ENCODE peak calls at places on chromosome 12, in ten cellular contexts. C is activated T-helper 1 cell treated with anti-CD3 and anti-CD28 coated beads, Interleukin-2, amount 50 U/mL, for 16 hours; Z is neural crest cell; A is foreskin fibroblast; F is upper lobe of right lung; G is HS-27A; N is naive thymus-derived CD8-positive, alpha-beta T cell; E is cardiac septum; W is NCI-H2029 treated with DMSO at 0.1 percent for 48 hours; U is AG10803. B is an unnamed sample.

GRCh38 chr12:129696952-129697351 is 206.9 kb downstream of the TMEM132D start:
- DNase-seq in F (no peak), Z (no peak), A (no peak), U (peak), C (no peak), W (no peak), N (no peak), E (no peak), G (no peak), B (no peak)

GRCh38 chr12:115132145-115132544 is 448.2 kb upstream of the TBX3 start:
- DNase-seq in C (no peak), F (no peak), U (peak), E (no peak), N (no peak), W (no peak), A (peak), G (no peak), Z (no peak), B (no peak)

GRCh38 chr12:75936525-75937450 is 94.8 kb downstream of the PHLDA1 start:
- DNase-seq in U (no peak), C (no peak), F (no peak), E (no peak), W (no peak), A (no peak), N (no peak), G (no peak), Z (no peak), B (no peak)

GRCh38 chr12:31362759-31363415 is 36.9 kb upstream of the SINHCAF start:
- DNase-seq in C (no peak), G (no peak), W (no peak), F (no peak), U (no peak), E (no peak), N (no peak), A (no peak), Z (no peak), B (peak)

GRCh38 chr12:7937867-7938506 is 2.0 kb upstream of the SLC2A3 start:
- DNase-seq in W (peak), Z (no peak), N (no peak), C (no peak), G (no peak), U (no peak), E (no peak), F (no peak), A (peak), B (peak)

GRCh38 chr12:101078881-101079280 is 131.2 kb downstream of the SLC5A8 start:
- DNase-seq in Z (no peak), F (no peak), G (no peak), E (no peak), W (no peak), U (no peak), N (no peak), A (no peak), C (no peak), B (no peak)

GRCh38 chr12:24960222-24960855 is 11.4 kb upstream of the BCAT1 start:
- DNase-seq in C (no peak), U (peak), G (no peak), N (no peak), E (no peak), W (no peak), F (no peak), Z (peak), A (peak), B (no peak)

GRCh38 chr12:43285248-43285647 is 266.8 kb downstream of the ADAMTS20 start:
- DNase-seq in G (peak), A (peak), C (no peak), W (no peak), F (no peak), U (peak), N (no peak), Z (no peak), E (no peak), B (no peak)

GRCh38 chr12:13924286-13924685 is 57.1 kb downstream of the GRIN2B start:
- DNase-seq in C (no peak), Z (no peak), W (no peak), U (no peak), N (no peak), F (no peak), E (no peak), A (no peak), G (no peak), B (no peak)

GRCh38 chr12:105947906-105948305 is 190.8 kb downstream of the NUAK1 start:
- DNase-seq in W (no peak), C (no peak), Z (no peak), E (no peak), N (no peak), A (no peak), U (no peak), F (no peak), G (no peak), B (no peak)

GRCh38 chr12:122106891-122107660 is 28.5 kb downstream of the MLXIP start:
- DNase-seq in N (no peak), E (no peak), W (peak), Z (no peak), C (no peak), U (peak), A (peak), F (peak), G (no peak), B (no peak)

GRCh38 chr12:92971869-92972524 is 42.9 kb upstream of the EEA1 start:
- DNase-seq in W (no peak), F (no peak), A (peak), E (no peak), U (peak), N (no peak), C (no peak), Z (no peak), G (peak), B (no peak)

GRCh38 chr12:74339211-74339610 is 198.4 kb upstream of the ATXN7L3B start:
- DNase-seq in W (no peak), N (no peak), Z (no peak), G (no peak), A (no peak), C (no peak), U (no peak), E (no peak), F (no peak), B (no peak)

GRCh38 chr12:80838024-80838658 is 99.6 kb downstream of the LIN7A start:
- DNase-seq in Z (no peak), C (no peak), A (no peak), N (no peak), U (no peak), W (no peak), F (no peak), G (no peak), E (no peak), B (no peak)

GRCh38 chr12:59115526-59115925 is 195.2 kb upstream of the LRIG3 start:
- DNase-seq in E (no peak), C (no peak), N (no peak), Z (no peak), A (peak), W (no peak), F (no peak), U (peak), G (no peak), B (no peak)

GRCh38 chr12:29072631-29073030 is 76.4 kb upstream of the FAR2 start:
- DNase-seq in G (no peak), U (no peak), Z (no peak), A (no peak), W (no peak), E (no peak), C (no peak), N (no peak), F (no peak), B (no peak)

GRCh38 chr12:65649126-65649525 is 175.2 kb upstream of the HMGA2 start:
- DNase-seq in G (peak), E (no peak), Z (no peak), A (peak), W (no peak), C (no peak), N (no peak), U (peak), F (no peak), B (no peak)

GRCh38 chr12:108211161-108211560 is 82.1 kb downstream of the WSCD2 start:
- DNase-seq in E (no peak), A (no peak), W (no peak), G (no peak), Z (no peak), C (no peak), F (no peak), U (no peak), N (no peak), B (no peak)

GRCh38 chr12:52900896-52901714 is 3.8 kb downstream of the KRT8 start:
- DNase-seq in C (no peak), A (no peak), G (no peak), E (no peak), Z (no peak), U (no peak), N (no peak), W (no peak), F (no peak), B (no peak)

GRCh38 chr12:91222746-91223145 is 40.1 kb upstream of the DCN start:
- DNase-seq in E (no peak), A (peak), N (no peak), F (no peak), C (no peak), G (peak), W (no peak), Z (no peak), U (peak), B (no peak)

GRCh38 chr12:95774311-95775045 is 16.1 kb downstream of the NTN4 start:
- DNase-seq in G (no peak), U (peak), A (peak), E (no peak), W (no peak), N (no peak), F (no peak), Z (no peak), C (no peak), B (no peak)

GRCh38 chr12:91332305-91332704 is 149.7 kb upstream of the DCN start:
- DNase-seq in N (no peak), Z (no peak), W (no peak), U (no peak), G (no peak), F (no peak), C (no peak), E (no peak), A (no peak), B (no peak)

GRCh38 chr12:29212682-29213397 is 63.8 kb downstream of the FAR2 start:
- DNase-seq in C (no peak), A (no peak), N (no peak), F (no peak), W (no peak), E (no peak), U (no peak), G (no peak), Z (no peak), B (no peak)

GRCh38 chr12:47307680-47308399 is 228.1 kb upstream of the AMIGO2 start:
- DNase-seq in Z (no peak), A (peak), G (peak), N (peak), E (no peak), F (no peak), C (no peak), W (peak), U (peak), B (no peak)

GRCh38 chr12:127362121-127362520 is 904.8 kb upstream of the TMEM132C start:
- DNase-seq in N (no peak), W (no peak), U (no peak), F (no peak), E (no peak), A (no peak), C (no peak), Z (no peak), G (no peak), B (no peak)

GRCh38 chr12:3164454-3165310 is 87.5 kb downstream of the TSPAN9 start:
- DNase-seq in Z (no peak), A (no peak), N (no peak), F (no peak), W (peak), G (no peak), C (no peak), U (no peak), E (no peak), B (no peak)

GRCh38 chr12:131049569-131050339 is 96.0 kb downstream of the ADGRD1 start:
- DNase-seq in E (no peak), Z (no peak), W (no peak), F (peak), A (no peak), C (no peak), N (no peak), U (no peak), G (no peak), B (no peak)